ENCODE peak calls at places on chromosome 12, in seven cellular contexts. X, C, O, L, R, M and P are unnamed samples.

GRCh38 chr12:25276199-25276937 is 25.6 kb upstream of the KRAS start:
- DNase-seq in X (peak; percentile 46), C (no peak), O (peak; percentile 98), L (no peak), R (peak; percentile 76), M (peak; percentile 77), P (no peak)

GRCh38 chr12:32419520-32419960 is 20.2 kb downstream of the FGD4 start:
- DNase-seq in X (no peak), C (no peak), O (peak; percentile 11), L (no peak), R (peak; percentile 25), M (no peak), P (peak; percentile 73)

GRCh38 chr12:131736807-131737484 is 26.1 kb downstream of the SFSWAP start:
- DNase-seq in X (no peak), C (no peak), O (peak; percentile 70), L (peak; percentile 86), R (peak; percentile 43), M (peak; percentile 9), P (peak; percentile 79)

GRCh38 chr12:8992086-8992409 is 2.7 kb downstream of the KLRG1 start:
- DNase-seq in X (no peak), C (no peak), O (no peak), L (no peak), R (no peak), M (no peak), P (no peak)

GRCh38 chr12:31431721-31432120 is 105.8 kb upstream of the SINHCAF start:
- DNase-seq in X (no peak), C (no peak), O (peak; percentile 71), L (no peak), R (peak; percentile 53), M (no peak), P (no peak)

GRCh38 chr12:47801904-47802246 is 17.8 kb downstream of the HDAC7 start:
- DNase-seq in X (no peak), C (no peak), O (no peak), L (no peak), R (no peak), M (no peak), P (peak; percentile 46)

GRCh38 chr12:112716099-112717093 is 75.2 kb upstream of the RPH3A start:
- DNase-seq in X (no peak), C (no peak), O (no peak), L (peak; percentile 86), R (peak; percentile 1), M (no peak), P (no peak)

GRCh38 chr12:126930234-126930633 is 1336.7 kb upstream of the TMEM132C start:
- DNase-seq in X (no peak), C (no peak), O (no peak), L (no peak), R (no peak), M (no peak), P (no peak)

GRCh38 chr12:32501835-32502333 is 102.5 kb downstream of the FGD4 start:
- DNase-seq in X (no peak), C (peak; percentile 53), O (peak; percentile 81), L (peak; percentile 95), R (peak; percentile 87), M (peak; percentile 51), P (no peak)

GRCh38 chr12:16121953-16122352 is 155.5 kb downstream of the SLC15A5 start:
- DNase-seq in X (no peak), C (no peak), O (no peak), L (peak; percentile 88), R (no peak), M (no peak), P (no peak)

GRCh38 chr12:57169046-57169795 is 21.8 kb upstream of the LRP1-AS start:
- DNase-seq in X (no peak), C (no peak), O (no peak), L (no peak), R (no peak), M (no peak), P (no peak)

GRCh38 chr12:56632701-56633464 is 2.8 kb upstream of the BAZ2A start:
- DNase-seq in X (no peak), C (no peak), O (no peak), L (peak; percentile 59), R (no peak), M (no peak), P (no peak)

GRCh38 chr12:93946542-93947150 is 201.7 kb upstream of the PLXNC1 start:
- DNase-seq in X (no peak), C (no peak), O (peak; percentile 56), L (peak; percentile 66), R (no peak), M (peak; percentile 28), P (no peak)

DNA sequence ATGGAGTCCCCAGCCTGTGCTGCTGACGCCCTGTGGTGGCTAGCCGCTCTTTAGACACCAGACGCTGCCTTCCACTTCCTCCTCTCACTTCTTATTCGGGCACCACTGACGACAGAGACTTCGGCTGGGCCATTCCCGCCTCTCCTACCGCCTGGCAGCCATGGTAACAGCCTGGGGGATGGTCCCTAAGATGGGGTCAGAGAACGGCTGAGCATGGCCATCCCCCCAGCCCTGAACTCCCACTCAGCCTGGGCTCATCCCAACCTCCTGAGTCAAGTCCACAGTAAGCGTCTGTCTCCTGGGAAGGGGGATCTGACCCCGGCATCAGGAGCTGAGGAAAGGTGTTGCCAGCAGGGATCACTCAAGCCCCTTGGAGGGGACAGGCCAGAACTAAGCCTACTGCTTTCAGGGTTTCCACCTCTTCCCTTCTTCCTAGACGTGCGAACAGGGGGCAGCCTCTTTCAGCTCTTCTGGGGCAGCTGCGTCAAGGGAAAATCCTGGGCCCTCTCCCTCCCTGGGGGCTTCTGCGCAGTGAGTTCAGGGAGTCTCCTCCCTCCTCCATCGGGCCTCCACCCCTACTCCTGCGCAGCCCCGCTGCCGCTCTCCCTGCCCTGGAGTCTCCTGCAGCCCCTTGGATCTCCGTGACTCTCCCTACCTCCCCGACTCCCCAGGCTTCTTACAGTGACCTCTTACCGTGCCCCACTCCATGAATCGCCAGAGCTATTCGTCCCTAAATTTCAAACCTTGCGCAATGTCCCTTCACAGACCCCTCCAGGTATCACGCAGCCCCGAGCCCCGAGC is 643 bp upstream of the TAMALIN start:
- DNase-seq in X (peak; percentile 61), C (peak; percentile 71), O (no peak), L (peak; percentile 86), R (no peak), M (no peak), P (peak; percentile 89)
- H3K4me3 ChIP-seq in X (peak overlapping the region; percentile 53), C (peak overlapping the region; percentile 75), O (peak overlapping the region; percentile 30), L (peak overlapping the region; percentile 62), R (peak overlapping the region; percentile 44), M (peak overlapping the region; percentile 65), P (peak overlapping the region; percentile 74)

GRCh38 chr12:125544979-125545378 is 479.7 kb downstream of the AACS start:
- DNase-seq in X (no peak), C (no peak), O (no peak), L (no peak), R (peak; percentile 4), M (no peak), P (no peak)

GRCh38 chr12:125549171-125549570 is 483.9 kb downstream of the AACS start:
- DNase-seq in X (no peak), C (no peak), O (no peak), L (no peak), R (peak; percentile 4), M (no peak), P (no peak)

GRCh38 chr12:125552223-125552747 is 487.1 kb downstream of the AACS start:
- DNase-seq in X (no peak), C (no peak), O (no peak), L (no peak), R (no peak), M (no peak), P (no peak)

DNA sequence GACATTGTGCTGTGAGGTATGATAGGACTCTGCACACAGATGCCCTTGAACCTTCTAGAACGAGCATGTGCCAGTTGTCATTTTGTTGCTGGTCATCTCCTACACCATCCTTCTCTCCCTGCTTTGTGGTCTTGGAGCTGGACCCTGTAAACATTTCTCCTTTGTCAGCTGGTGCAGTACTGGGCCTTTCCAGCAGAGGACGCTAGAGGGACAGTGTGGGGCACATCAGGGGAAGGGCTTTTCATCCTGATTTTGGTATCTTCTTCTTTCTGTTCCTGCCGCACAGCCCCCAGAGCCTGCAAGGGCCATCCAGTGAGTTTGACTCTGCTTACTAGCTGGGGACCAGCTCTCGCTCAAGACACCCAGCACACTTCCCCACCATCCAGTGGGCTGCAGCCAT is 484.6 kb downstream of the AACS start:
- DNase-seq in X (no peak), C (no peak), O (no peak), L (peak; percentile 92), R (no peak), M (no peak), P (no peak)
- TF ChIP-seq CTCF in X (peak; percentile 23), C (no peak), O (no peak), L (peak; percentile 78), R (peak; percentile 30), M (peak; percentile 34), P (peak; percentile 15)

DNA sequence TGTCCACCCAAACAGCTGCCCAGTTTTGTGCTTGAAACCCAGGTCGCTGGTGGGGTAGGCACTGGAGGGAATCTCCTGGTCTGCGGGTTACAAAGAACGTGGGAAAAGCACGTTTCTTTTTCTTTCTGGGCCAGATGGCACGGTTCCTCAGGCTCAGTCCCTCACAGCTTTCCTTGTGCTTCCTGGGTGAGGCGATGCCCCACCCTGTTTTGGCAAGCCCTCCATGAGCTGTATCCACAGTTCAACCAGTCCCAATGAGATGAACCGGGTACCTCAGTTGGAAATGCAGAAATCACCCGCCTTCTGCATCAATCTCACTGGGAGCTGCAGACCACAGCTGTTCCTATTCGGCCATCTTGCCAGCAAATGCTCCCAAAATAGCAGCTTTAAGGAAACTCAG is 51.4 kb upstream of the TMTC2 start:
- DNase-seq in X (no peak), C (no peak), O (no peak), L (no peak), R (no peak), M (no peak), P (no peak)
- H3K4me3 ChIP-seq in X (peak overlapping the region; percentile 8), C (no peak overlapping the region), O (no peak overlapping the region), L (no peak overlapping the region), R (no peak overlapping the region), M (no peak overlapping the region), P (no peak overlapping the region)

GRCh38 chr12:110619534-110619953 is 5.6 kb downstream of the TCTN1 start:
- DNase-seq in X (no peak), C (no peak), O (peak; percentile 29), L (no peak), R (no peak), M (no peak), P (no peak)
- TF ChIP-seq CTCF in X (no peak), C (no peak), O (no peak), L (no peak), R (no peak), M (no peak), P (no peak)

GRCh38 chr12:64598831-64599230 is 11.5 kb upstream of the RASSF3 start:
- DNase-seq in X (no peak), C (no peak), O (no peak), L (peak; percentile 34), R (no peak), M (no peak), P (no peak)

GRCh38 chr12:64608901-64609542 is 1.3 kb upstream of the RASSF3 start:
- DNase-seq in X (peak; percentile 20), C (no peak), O (peak; percentile 68), L (peak; percentile 86), R (peak; percentile 64), M (no peak), P (no peak)

GRCh38 chr12:64600164-64600561 is 10.1 kb upstream of the RASSF3 start:
- DNase-seq in X (no peak), C (no peak), O (no peak), L (peak; percentile 40), R (no peak), M (no peak), P (no peak)

GRCh38 chr12:64603183-64603841 is 7.0 kb upstream of the RASSF3 start:
- DNase-seq in X (no peak), C (no peak), O (no peak), L (no peak), R (no peak), M (no peak), P (no peak)
- H3K4me3 ChIP-seq in X (no peak overlapping the region), C (no peak overlapping the region), O (no peak overlapping the region), L (no peak overlapping the region), R (no peak overlapping the region), M (no peak overlapping the region), P (no peak overlapping the region)